ENCODE peak calls at places on chromosomes 13 and 19, in four cellular contexts. Z is brain microvascular endothelial cell, E is GM06990, Q is upper lobe of right lung. F is an unnamed sample.
A peak's percentile ranks its signal among the peaks of the same experiment; 100 is the strongest.

GRCh38 chr13:50850445-50850844 is 7.0 kb upstream of the DLEU7 start:
- DNase-seq in Z (no peak), E (no peak), Q (no peak), F (no peak)

GRCh38 chr13:38538412-38538811 is 148.5 kb upstream of the FREM2 start:
- DNase-seq in E (no peak), Z (no peak), Q (no peak), F (no peak)

GRCh38 chr13:49058761-49059160 is 83.0 kb downstream of the FNDC3A start:
- DNase-seq in Q (no peak), Z (no peak), E (peak; percentile 10), F (no peak)

GRCh38 chr19:7888826-7889217 is 512 bp downstream of the LRRC8E start:
- DNase-seq in Q (no peak), E (no peak), Z (no peak), F (no peak)

GRCh38 chr19:55080915-55081772 is 5.5 kb downstream of the EPS8L1 start:
- DNase-seq in Z (peak; percentile 73), E (peak; percentile 93), Q (peak; percentile 95), F (peak; percentile 57)

GRCh38 chr19:5693195-5694166 is 3.4 kb downstream of the RPL36 start:
- DNase-seq in E (no peak), Z (no peak), Q (peak; percentile 67), F (no peak)

GRCh38 chr13:111943229-111943795 is 123.6 kb upstream of the SOX1 start:
- DNase-seq in Q (peak; percentile 56), E (no peak), Z (no peak), F (no peak)

GRCh38 chr19:58033741-58034475 is at the start of gene ZSCAN1:
- DNase-seq in E (no peak), Z (peak; percentile 84), Q (no peak), F (no peak)

GRCh38 chr13:54373211-54373610 is 1344.6 kb downstream of the OLFM4 start:
- DNase-seq in Q (no peak), E (no peak), Z (no peak), F (no peak)

GRCh38 chr19:51181913-51182419 is 39.9 kb downstream of the SIGLEC7 start:
- DNase-seq in E (no peak), Q (no peak), Z (no peak), F (no peak)

GRCh38 chr19:38905620-38906019 is 5.9 kb downstream of the NFKBIB start:
- DNase-seq in Z (no peak), Q (no peak), E (no peak), F (no peak)

GRCh38 chr19:4054471-4055208 is 12.1 kb downstream of the ZBTB7A start:
- DNase-seq in Q (no peak), E (no peak), Z (no peak), F (no peak)

GRCh38 chr13:48775285-48775684 is 121.6 kb downstream of the CYSLTR2 start:
- DNase-seq in E (no peak), Z (no peak), Q (no peak), F (no peak)

GRCh38 chr19:43759515-43759914 is 4.8 kb upstream of the SMG9 start:
- DNase-seq in Z (peak; percentile 85), E (no peak), Q (no peak), F (no peak)

GRCh38 chr13:31038834-31039552 is 106.5 kb downstream of the TEX26 start:
- DNase-seq in E (peak; percentile 53), Q (no peak), Z (peak; percentile 14), F (peak; percentile 83)

GRCh38 chr19:2608602-2608922 is 93.9 kb downstream of the GNG7 start:
- DNase-seq in Q (no peak), E (no peak), Z (no peak), F (no peak)

GRCh38 chr13:106990594-106990993 is 422.7 kb upstream of the ARGLU1 start:
- DNase-seq in Z (no peak), E (no peak), Q (no peak), F (no peak)

GRCh38 chr19:19649159-19649558 is 5.7 kb upstream of the GMIP start:
- DNase-seq in Q (no peak), E (no peak), Z (no peak), F (no peak)

GRCh38 chr13:50882816-50883215 is 26.8 kb upstream of the RNASEH2B start:
- DNase-seq in Q (no peak), E (no peak), Z (no peak), F (no peak)

GRCh38 chr13:18943721-18944391 is 237.8 kb downstream of the TUBA3C start:
- DNase-seq in Z (no peak), Q (peak; percentile 61), E (no peak), F (no peak)

GRCh38 chr19:18437481-18438330 is at the start of gene ISYNA1:
- DNase-seq in Q (peak; percentile 82), Z (peak; percentile 42), E (peak; percentile 66), F (no peak)

GRCh38 chr19:58579473-58580142 is 6.5 kb upstream of the MZF1 start:
- DNase-seq in Q (peak; percentile 41), E (no peak), Z (no peak), F (no peak)

GRCh38 chr13:75480691-75481175 is 1.2 kb downstream of the TBC1D4 start:
- DNase-seq in Q (peak; percentile 83), E (peak; percentile 75), Z (no peak), F (peak; percentile 74)

GRCh38 chr19:38517321-38517720 is 83.8 kb downstream of the RYR1 start:
- DNase-seq in E (no peak), Z (no peak), Q (no peak), F (no peak)

GRCh38 chr13:108834193-108834592 is 204.8 kb downstream of the MYO16 start:
- DNase-seq in Q (no peak), E (no peak), Z (no peak), F (no peak)

GRCh38 chr19:18542936-18543813 is at the start of gene FKBP8:
- DNase-seq in Q (peak; percentile 97), E (peak; percentile 90), Z (peak; percentile 84), F (peak; percentile 59)

GRCh38 chr13:45340422-45341033 is 455 bp downstream of the TPT1 start:
- DNase-seq in Q (peak; percentile 97), Z (peak; percentile 82), E (peak; percentile 82), F (no peak)

GRCh38 chr19:53549354-53549753 is 11.4 kb downstream of the ZNF331 start:
- DNase-seq in Q (no peak), Z (peak; percentile 28), E (no peak), F (no peak)

GRCh38 chr19:37583340-37583739 is 11.3 kb downstream of the ZNF571 start:
- DNase-seq in E (no peak), Q (no peak), Z (no peak), F (no peak)

GRCh38 chr13:91417660-91418325 is 19.4 kb downstream of the GPC5 start:
- DNase-seq in Z (no peak), Q (no peak), E (peak; percentile 18), F (no peak)

GRCh38 chr19:42401365-42402303 is 11.5 kb upstream of the CNFN start:
- DNase-seq in Q (peak; percentile 90), E (peak; percentile 69), Z (peak; percentile 65), F (no peak)
- TF ChIP-seq CTCF in Q (peak; percentile 79), E (peak; percentile 84), Z (peak; percentile 90), F (peak; percentile 76)

DNA sequence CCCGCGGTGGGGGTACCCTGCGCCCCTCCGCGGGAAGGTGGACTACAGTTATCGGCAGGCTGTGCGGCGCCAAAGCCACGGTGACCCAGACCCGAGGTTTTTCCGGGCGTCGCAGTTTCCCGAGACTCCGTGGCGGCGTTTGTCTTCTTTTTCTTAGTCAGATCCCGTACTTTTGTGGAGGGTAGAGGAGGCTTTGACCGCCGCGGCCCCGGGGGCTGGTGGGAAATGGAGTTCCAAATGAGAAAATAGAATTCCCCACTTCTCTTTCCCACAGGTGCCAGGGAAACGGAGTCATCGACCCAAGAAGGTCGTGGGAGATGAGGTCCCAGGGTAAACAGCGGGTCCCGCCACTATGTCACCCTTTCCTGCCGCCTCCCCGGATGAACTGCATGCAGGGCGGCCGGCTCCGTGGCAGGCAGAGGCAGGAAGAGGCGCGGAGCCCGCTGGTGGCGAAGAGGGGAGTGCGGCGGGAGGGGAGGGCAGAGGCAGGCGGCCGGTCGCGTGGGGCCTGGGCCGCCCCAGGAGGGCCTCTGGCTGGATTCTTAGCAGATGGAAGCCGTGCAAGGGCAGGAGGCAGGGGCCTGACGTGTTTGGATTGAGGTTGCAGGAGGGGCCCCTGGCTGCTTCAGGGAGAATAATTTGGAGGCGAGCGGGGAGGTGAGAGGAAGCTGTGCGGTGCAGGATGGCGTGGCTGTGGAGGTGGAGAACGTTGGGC is 11.5 kb downstream of the CYTH2 start:
- DNase-seq in Q (peak; percentile 76), Z (peak; percentile 24), E (no peak), F (no peak)
- H3K4me3 ChIP-seq in Q (peak overlapping the region; percentile 61), Z (peak overlapping the region; percentile 49), E (no peak overlapping the region), F (no peak overlapping the region)

DNA sequence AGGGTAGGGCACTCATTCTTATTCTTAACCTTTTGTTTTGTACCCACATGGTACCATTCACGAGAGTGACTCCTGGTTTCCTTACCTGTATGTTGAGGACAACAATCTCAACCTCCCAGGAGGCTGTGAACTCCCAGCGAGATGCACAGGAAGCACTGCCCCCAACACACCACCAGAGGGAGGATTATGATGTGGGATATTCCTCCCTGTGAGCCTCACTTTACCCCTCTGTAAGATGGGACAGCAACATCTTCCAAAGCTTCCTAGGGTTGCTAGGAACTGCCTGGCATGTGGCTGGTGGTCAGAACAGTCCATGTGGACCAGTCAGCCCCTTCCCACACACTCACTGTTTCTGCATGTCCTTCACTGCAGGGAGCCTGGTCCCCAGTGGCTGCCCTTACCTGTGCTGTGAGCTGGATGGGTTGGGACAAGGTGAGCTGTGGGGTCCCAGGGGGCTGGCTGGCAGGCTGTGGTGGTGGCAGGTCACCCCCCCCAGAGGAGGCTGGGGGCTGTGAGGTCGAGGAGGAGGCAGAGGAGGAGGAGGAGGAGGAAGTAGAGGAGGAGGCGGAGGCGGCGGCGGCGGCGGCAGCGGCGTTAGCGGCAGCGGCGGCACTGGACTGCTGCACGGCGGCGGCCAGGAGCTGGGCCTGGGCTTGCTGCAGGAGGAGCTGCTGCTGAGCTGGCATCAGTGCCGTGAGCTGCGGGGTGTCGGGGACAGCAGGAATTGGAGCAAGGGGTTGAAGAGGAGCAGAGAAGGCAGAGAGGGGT is 15.8 kb downstream of the POU2F2 start:
- DNase-seq in Z (no peak), Q (no peak), E (no peak), F (no peak)
- TF ChIP-seq CTCF in Z (peak; percentile 35), Q (no peak), E (peak; percentile 32), F (peak; percentile 65)

DNA sequence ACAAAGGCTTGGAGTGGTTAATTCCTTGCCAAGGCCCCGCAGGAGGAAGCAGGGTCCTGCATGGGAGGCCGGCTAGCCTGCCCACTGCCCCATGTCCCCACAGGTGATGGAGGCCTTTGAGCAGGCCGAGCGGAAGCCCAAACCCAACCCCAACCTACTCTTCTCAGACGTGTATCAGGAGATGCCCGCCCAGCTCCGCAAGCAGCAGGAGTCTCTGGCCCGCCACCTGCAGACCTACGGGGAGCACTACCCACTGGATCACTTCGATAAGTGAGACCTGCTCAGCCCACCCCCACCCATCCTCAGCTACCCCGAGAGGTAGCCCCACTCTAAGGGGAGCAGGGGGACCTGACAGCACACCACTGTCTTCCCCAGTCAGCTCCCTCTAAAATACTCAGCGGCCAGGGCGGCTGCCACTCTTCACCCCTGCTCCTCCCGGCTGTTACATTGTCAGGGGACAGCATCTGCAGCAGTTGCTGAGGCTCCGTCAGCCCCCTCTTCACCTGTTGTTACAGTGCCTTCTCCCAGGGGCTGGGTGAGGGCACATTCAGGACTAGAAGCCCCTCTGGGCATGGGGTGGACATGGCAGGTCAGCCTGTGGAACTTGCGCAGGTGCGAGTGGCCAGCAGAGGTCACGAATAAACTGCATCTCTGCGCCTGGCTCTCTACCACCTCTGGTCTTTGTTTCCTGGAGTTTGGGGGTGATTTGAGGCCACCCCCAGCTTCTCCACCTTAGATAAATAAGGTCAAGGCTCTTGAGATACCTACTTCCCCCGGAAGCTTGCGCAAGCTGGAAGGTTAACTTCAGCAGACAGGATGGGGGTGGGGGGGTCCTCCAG is 2.6 kb downstream of the B3GNT8 start:
- DNase-seq in E (no peak), Z (no peak), Q (no peak), F (no peak)
- H3K4me3 ChIP-seq in E (no peak overlapping the region), Z (no peak overlapping the region), Q (peak overlapping the region; percentile 68), F (no peak overlapping the region)

F was measured in GM12864.